ENCODE peak calls at places on chromosomes 11 and 22, in eight cellular contexts. One of them, this sample, is unnamed.

GRCh38 chr11:104653011-104653806 is 245.1 kb downstream of the CASP12 start:
- DNase-seq in psoas muscle: no peak
- DNase-seq in epithelial cell of esophagus: no peak
- DNase-seq in fibroblast of pulmonary artery: peak
- DNase-seq in cardiac muscle cell: peak
- DNase-seq in transverse colon: no peak
- DNase-seq in astrocyte of the spinal cord: peak
- DNase-seq in uterus: no peak
- DNase-seq in this sample: no peak

GRCh38 chr11:69296890-69297224 is 2.9 kb downstream of the MYEOV start:
- DNase-seq in astrocyte of the spinal cord: no peak
- DNase-seq in epithelial cell of esophagus: no peak
- DNase-seq in cardiac muscle cell: no peak
- DNase-seq in uterus: no peak
- DNase-seq in fibroblast of pulmonary artery: no peak
- DNase-seq in psoas muscle: no peak
- DNase-seq in transverse colon: peak
- DNase-seq in this sample: no peak

GRCh38 chr11:36340909-36341308 is 44.8 kb downstream of the PRR5L start:
- DNase-seq in psoas muscle: no peak
- DNase-seq in astrocyte of the spinal cord: no peak
- DNase-seq in fibroblast of pulmonary artery: no peak
- DNase-seq in cardiac muscle cell: no peak
- DNase-seq in epithelial cell of esophagus: no peak
- DNase-seq in transverse colon: no peak
- DNase-seq in uterus: no peak
- DNase-seq in this sample: no peak

GRCh38 chr11:118633319-118633690 is 25.9 kb downstream of the PHLDB1 start:
- DNase-seq in transverse colon: no peak
- DNase-seq in uterus: no peak
- DNase-seq in psoas muscle: no peak
- DNase-seq in fibroblast of pulmonary artery: no peak
- DNase-seq in epithelial cell of esophagus: no peak
- DNase-seq in astrocyte of the spinal cord: no peak
- DNase-seq in cardiac muscle cell: no peak
- DNase-seq in this sample: no peak

GRCh38 chr22:37624017-37624365 is 15.4 kb downstream of the GGA1 start:
- DNase-seq in astrocyte of the spinal cord: no peak
- DNase-seq in fibroblast of pulmonary artery: no peak
- DNase-seq in epithelial cell of esophagus: no peak
- DNase-seq in uterus: no peak
- DNase-seq in cardiac muscle cell: no peak
- DNase-seq in transverse colon: peak
- DNase-seq in psoas muscle: no peak
- DNase-seq in this sample: no peak

GRCh38 chr22:18095101-18095805 is 15.4 kb upstream of the TUBA8 start:
- DNase-seq in uterus: no peak
- DNase-seq in cardiac muscle cell: no peak
- DNase-seq in astrocyte of the spinal cord: peak
- DNase-seq in transverse colon: no peak
- DNase-seq in fibroblast of pulmonary artery: no peak
- DNase-seq in psoas muscle: peak
- DNase-seq in epithelial cell of esophagus: no peak
- DNase-seq in this sample: no peak

GRCh38 chr11:78081583-78081982 is 1.9 kb upstream of the NDUFC2 start:
- DNase-seq in fibroblast of pulmonary artery: no peak
- DNase-seq in astrocyte of the spinal cord: no peak
- DNase-seq in epithelial cell of esophagus: no peak
- DNase-seq in uterus: no peak
- DNase-seq in psoas muscle: no peak
- DNase-seq in transverse colon: no peak
- DNase-seq in cardiac muscle cell: no peak
- DNase-seq in this sample: no peak

GRCh38 chr11:19421134-19421533 is 180.4 kb upstream of the E2F8 start:
- DNase-seq in astrocyte of the spinal cord: no peak
- DNase-seq in uterus: no peak
- DNase-seq in fibroblast of pulmonary artery: no peak
- DNase-seq in transverse colon: no peak
- DNase-seq in psoas muscle: no peak
- DNase-seq in cardiac muscle cell: no peak
- DNase-seq in epithelial cell of esophagus: no peak
- DNase-seq in this sample: no peak

GRCh38 chr22:46104881-46105493 is 45.3 kb upstream of the PPARA start:
- DNase-seq in epithelial cell of esophagus: peak
- DNase-seq in cardiac muscle cell: no peak
- DNase-seq in uterus: no peak
- DNase-seq in transverse colon: no peak
- DNase-seq in fibroblast of pulmonary artery: no peak
- DNase-seq in astrocyte of the spinal cord: no peak
- DNase-seq in psoas muscle: no peak
- DNase-seq in this sample: no peak

GRCh38 chr11:20258496-20258895 is 98.2 kb upstream of the DBX1 start:
- DNase-seq in cardiac muscle cell: no peak
- DNase-seq in epithelial cell of esophagus: no peak
- DNase-seq in transverse colon: no peak
- DNase-seq in psoas muscle: no peak
- DNase-seq in astrocyte of the spinal cord: no peak
- DNase-seq in fibroblast of pulmonary artery: no peak
- DNase-seq in uterus: no peak
- DNase-seq in this sample: no peak

GRCh38 chr11:70104419-70104818 is 26.3 kb downstream of the ANO1 start:
- DNase-seq in uterus: peak
- DNase-seq in fibroblast of pulmonary artery: no peak
- DNase-seq in transverse colon: no peak
- DNase-seq in epithelial cell of esophagus: no peak
- DNase-seq in astrocyte of the spinal cord: no peak
- DNase-seq in psoas muscle: peak
- DNase-seq in cardiac muscle cell: no peak
- DNase-seq in this sample: peak

GRCh38 chr11:78181155-78181554 is 7.3 kb downstream of the KCTD21 start:
- DNase-seq in uterus: no peak
- DNase-seq in epithelial cell of esophagus: peak
- DNase-seq in cardiac muscle cell: peak
- DNase-seq in transverse colon: no peak
- DNase-seq in fibroblast of pulmonary artery: peak
- DNase-seq in astrocyte of the spinal cord: no peak
- DNase-seq in psoas muscle: no peak
- DNase-seq in this sample: no peak

GRCh38 chr11:46332568-46333128 is 14.6 kb upstream of the DGKZ start:
- DNase-seq in epithelial cell of esophagus: no peak
- DNase-seq in astrocyte of the spinal cord: no peak
- DNase-seq in uterus: no peak
- DNase-seq in cardiac muscle cell: no peak
- DNase-seq in psoas muscle: no peak
- DNase-seq in transverse colon: no peak
- DNase-seq in fibroblast of pulmonary artery: no peak
- DNase-seq in this sample: no peak

GRCh38 chr11:57475191-57475590 is 14.9 kb downstream of the RTN4RL2 start:
- DNase-seq in cardiac muscle cell: no peak
- DNase-seq in psoas muscle: no peak
- DNase-seq in epithelial cell of esophagus: no peak
- DNase-seq in fibroblast of pulmonary artery: peak
- DNase-seq in uterus: no peak
- DNase-seq in transverse colon: no peak
- DNase-seq in astrocyte of the spinal cord: no peak
- DNase-seq in this sample: no peak

GRCh38 chr11:128379587-128380279 is 207.6 kb downstream of the ETS1 start:
- DNase-seq in cardiac muscle cell: no peak
- DNase-seq in psoas muscle: no peak
- DNase-seq in uterus: no peak
- DNase-seq in fibroblast of pulmonary artery: no peak
- DNase-seq in astrocyte of the spinal cord: no peak
- DNase-seq in epithelial cell of esophagus: peak
- DNase-seq in transverse colon: no peak
- DNase-seq in this sample: no peak

GRCh38 chr11:124536520-124536919 is 6.9 kb downstream of the OR8B12 start:
- DNase-seq in cardiac muscle cell: peak
- DNase-seq in transverse colon: peak
- DNase-seq in fibroblast of pulmonary artery: peak
- DNase-seq in uterus: no peak
- DNase-seq in psoas muscle: no peak
- DNase-seq in astrocyte of the spinal cord: peak
- DNase-seq in epithelial cell of esophagus: peak
- DNase-seq in this sample: peak

GRCh38 chr11:127000991-127001390 is 421 bp upstream of the KIRREL3 start:
- DNase-seq in transverse colon: no peak
- DNase-seq in fibroblast of pulmonary artery: no peak
- DNase-seq in astrocyte of the spinal cord: no peak
- DNase-seq in epithelial cell of esophagus: no peak
- DNase-seq in uterus: no peak
- DNase-seq in cardiac muscle cell: no peak
- DNase-seq in psoas muscle: no peak
- DNase-seq in this sample: no peak

GRCh38 chr22:25025586-25025985 is 73.1 kb downstream of the KIAA1671 start:
- DNase-seq in uterus: no peak
- DNase-seq in cardiac muscle cell: no peak
- DNase-seq in epithelial cell of esophagus: no peak
- DNase-seq in fibroblast of pulmonary artery: no peak
- DNase-seq in psoas muscle: no peak
- DNase-seq in transverse colon: no peak
- DNase-seq in astrocyte of the spinal cord: no peak
- DNase-seq in this sample: no peak

GRCh38 chr22:19258371-19258770 is 33.1 kb downstream of the CLTCL1 start:
- DNase-seq in cardiac muscle cell: no peak
- DNase-seq in astrocyte of the spinal cord: no peak
- DNase-seq in epithelial cell of esophagus: no peak
- DNase-seq in uterus: no peak
- DNase-seq in fibroblast of pulmonary artery: no peak
- DNase-seq in transverse colon: no peak
- DNase-seq in psoas muscle: no peak
- DNase-seq in this sample: no peak

GRCh38 chr22:19265779-19266178 is 25.7 kb downstream of the CLTCL1 start:
- DNase-seq in fibroblast of pulmonary artery: no peak
- DNase-seq in cardiac muscle cell: no peak
- DNase-seq in psoas muscle: no peak
- DNase-seq in uterus: no peak
- DNase-seq in astrocyte of the spinal cord: no peak
- DNase-seq in epithelial cell of esophagus: no peak
- DNase-seq in transverse colon: no peak
- DNase-seq in this sample: no peak

GRCh38 chr22:19260804-19261203 is 30.7 kb downstream of the CLTCL1 start:
- DNase-seq in uterus: no peak
- DNase-seq in epithelial cell of esophagus: no peak
- DNase-seq in fibroblast of pulmonary artery: no peak
- DNase-seq in cardiac muscle cell: no peak
- DNase-seq in transverse colon: no peak
- DNase-seq in psoas muscle: no peak
- DNase-seq in astrocyte of the spinal cord: no peak
- DNase-seq in this sample: no peak

GRCh38 chr22:19260194-19260593 is 31.3 kb downstream of the CLTCL1 start:
- DNase-seq in psoas muscle: no peak
- DNase-seq in epithelial cell of esophagus: no peak
- DNase-seq in cardiac muscle cell: no peak
- DNase-seq in uterus: no peak
- DNase-seq in transverse colon: no peak
- DNase-seq in astrocyte of the spinal cord: no peak
- DNase-seq in fibroblast of pulmonary artery: no peak
- DNase-seq in this sample: no peak
- H3K4me3 ChIP-seq in psoas muscle: no peak
- H3K4me3 ChIP-seq in epithelial cell of esophagus: no peak
- H3K4me3 ChIP-seq in cardiac muscle cell: no peak
- H3K4me3 ChIP-seq in uterus: no peak
- H3K4me3 ChIP-seq in transverse colon: no peak
- H3K4me3 ChIP-seq in astrocyte of the spinal cord: no peak
- H3K4me3 ChIP-seq in fibroblast of pulmonary artery: no peak
- H3K4me3 ChIP-seq in this sample: no peak

GRCh38 chr11:692824-693414 is 2.1 kb downstream of the DEAF1 start:
- DNase-seq in transverse colon: no peak
- DNase-seq in fibroblast of pulmonary artery: no peak
- DNase-seq in astrocyte of the spinal cord: no peak
- DNase-seq in uterus: no peak
- DNase-seq in cardiac muscle cell: no peak
- DNase-seq in epithelial cell of esophagus: peak
- DNase-seq in psoas muscle: no peak
- DNase-seq in this sample: no peak
- H3K4me3 ChIP-seq in transverse colon: no peak
- H3K4me3 ChIP-seq in fibroblast of pulmonary artery: peak
- H3K4me3 ChIP-seq in astrocyte of the spinal cord: peak
- H3K4me3 ChIP-seq in uterus: no peak
- H3K4me3 ChIP-seq in cardiac muscle cell: no peak
- H3K4me3 ChIP-seq in epithelial cell of esophagus: peak
- H3K4me3 ChIP-seq in psoas muscle: peak
- H3K4me3 ChIP-seq in this sample: no peak

GRCh38 chr22:40041738-40042137 is 47.0 kb downstream of the FAM83F start:
- DNase-seq in psoas muscle: no peak
- DNase-seq in transverse colon: no peak
- DNase-seq in astrocyte of the spinal cord: no peak
- DNase-seq in epithelial cell of esophagus: no peak
- DNase-seq in cardiac muscle cell: no peak
- DNase-seq in uterus: no peak
- DNase-seq in fibroblast of pulmonary artery: no peak
- DNase-seq in this sample: no peak

GRCh38 chr22:40043793-40044101 is 49.0 kb downstream of the FAM83F start:
- DNase-seq in astrocyte of the spinal cord: no peak
- DNase-seq in fibroblast of pulmonary artery: no peak
- DNase-seq in transverse colon: no peak
- DNase-seq in psoas muscle: no peak
- DNase-seq in uterus: no peak
- DNase-seq in epithelial cell of esophagus: no peak
- DNase-seq in cardiac muscle cell: no peak
- DNase-seq in this sample: no peak

GRCh38 chr22:40042312-40042711 is 47.6 kb downstream of the FAM83F start:
- DNase-seq in epithelial cell of esophagus: no peak
- DNase-seq in transverse colon: no peak
- DNase-seq in uterus: no peak
- DNase-seq in psoas muscle: no peak
- DNase-seq in astrocyte of the spinal cord: no peak
- DNase-seq in fibroblast of pulmonary artery: no peak
- DNase-seq in cardiac muscle cell: no peak
- DNase-seq in this sample: no peak

GRCh38 chr22:40044102-40044869 is 49.5 kb downstream of the FAM83F start:
- DNase-seq in psoas muscle: peak
- DNase-seq in epithelial cell of esophagus: peak
- DNase-seq in cardiac muscle cell: peak
- DNase-seq in uterus: peak
- DNase-seq in fibroblast of pulmonary artery: peak
- DNase-seq in transverse colon: peak
- DNase-seq in astrocyte of the spinal cord: peak
- DNase-seq in this sample: peak

DNA sequence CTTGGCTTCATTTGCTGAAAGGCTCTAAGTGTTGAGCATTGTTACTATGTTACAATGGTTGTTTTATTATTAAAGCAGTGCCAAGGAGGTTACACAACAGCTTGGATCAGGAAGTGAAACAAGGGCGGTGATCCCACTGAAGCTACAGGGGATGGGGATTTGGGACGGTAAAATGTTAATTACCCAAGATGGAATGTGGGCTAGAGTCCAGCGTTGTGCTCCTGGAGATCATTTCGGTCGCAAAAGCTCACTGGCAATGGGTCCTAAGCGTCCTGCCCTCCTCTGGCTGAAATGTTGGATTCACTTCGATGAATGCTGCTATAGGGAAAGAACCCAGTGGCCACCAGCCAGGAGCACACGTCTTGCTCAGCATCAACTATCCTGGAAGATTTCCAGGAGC is 48.3 kb downstream of the FAM83F start:
- DNase-seq in fibroblast of pulmonary artery: peak
- DNase-seq in epithelial cell of esophagus: peak
- DNase-seq in transverse colon: peak
- DNase-seq in uterus: peak
- DNase-seq in astrocyte of the spinal cord: no peak
- DNase-seq in psoas muscle: peak
- DNase-seq in cardiac muscle cell: peak
- DNase-seq in this sample: peak
- H3K4me3 ChIP-seq in fibroblast of pulmonary artery: no peak
- H3K4me3 ChIP-seq in epithelial cell of esophagus: no peak
- H3K4me3 ChIP-seq in transverse colon: no peak
- H3K4me3 ChIP-seq in uterus: no peak
- H3K4me3 ChIP-seq in astrocyte of the spinal cord: no peak
- H3K4me3 ChIP-seq in psoas muscle: peak
- H3K4me3 ChIP-seq in cardiac muscle cell: no peak
- H3K4me3 ChIP-seq in this sample: no peak

GRCh38 chr22:49051491-49052022 is 776.1 kb downstream of the BRD1 start:
- DNase-seq in cardiac muscle cell: no peak
- DNase-seq in fibroblast of pulmonary artery: no peak
- DNase-seq in psoas muscle: no peak
- DNase-seq in transverse colon: no peak
- DNase-seq in epithelial cell of esophagus: no peak
- DNase-seq in astrocyte of the spinal cord: no peak
- DNase-seq in uterus: no peak
- DNase-seq in this sample: no peak
- H3K4me3 ChIP-seq in cardiac muscle cell: no peak
- H3K4me3 ChIP-seq in fibroblast of pulmonary artery: no peak
- H3K4me3 ChIP-seq in psoas muscle: peak
- H3K4me3 ChIP-seq in transverse colon: peak
- H3K4me3 ChIP-seq in epithelial cell of esophagus: no peak
- H3K4me3 ChIP-seq in astrocyte of the spinal cord: peak
- H3K4me3 ChIP-seq in uterus: no peak
- H3K4me3 ChIP-seq in this sample: no peak

This sample was measured in hepatocyte.